ENCODE peak calls at places on chromosomes 12 and 14, in eight cellular contexts. P, R, K, Z, D, E, B and O are unnamed samples.

GRCh38 chr12:118981285-118982201 is at the start of gene SRRM4:
- DNase-seq in P (no peak), R (no peak), K (peak), Z (no peak), D (peak), E (no peak), B (peak), O (no peak)

GRCh38 chr12:52280319-52280795 is 5.9 kb downstream of the KRT86 start:
- DNase-seq in P (peak), R (peak), K (peak), Z (peak), D (peak), E (peak), B (peak), O (peak)

GRCh38 chr14:67934087-67934486 is 114.5 kb downstream of the RAD51B start:
- DNase-seq in P (no peak), R (no peak), K (peak), Z (peak), D (no peak), E (peak), B (peak), O (peak)

GRCh38 chr12:11621797-11622423 is 27.6 kb upstream of the ETV6 start:
- DNase-seq in P (no peak), R (no peak), K (peak), Z (peak), D (no peak), E (no peak), B (no peak), O (no peak)

GRCh38 chr14:75979641-75980422 is 2.0 kb downstream of the TGFB3 start:
- DNase-seq in P (no peak), R (no peak), K (no peak), Z (peak), D (no peak), E (no peak), B (no peak), O (no peak)

GRCh38 chr14:76870146-76870545 is 43.9 kb downstream of the LRRC74A start:
- DNase-seq in P (no peak), R (no peak), K (peak), Z (no peak), D (no peak), E (no peak), B (no peak), O (no peak)

GRCh38 chr14:54219281-54220121 is 177.3 kb upstream of the CDKN3 start:
- DNase-seq in P (no peak), R (no peak), K (no peak), Z (no peak), D (no peak), E (no peak), B (peak), O (peak)

GRCh38 chr14:91058017-91058675 is 2.3 kb downstream of the RPS6KA5 start:
- DNase-seq in P (no peak), R (no peak), K (no peak), Z (no peak), D (no peak), E (no peak), B (no peak), O (peak)

GRCh38 chr12:74515849-74516248 is 21.8 kb upstream of the ATXN7L3B start:
- DNase-seq in P (no peak), R (no peak), K (no peak), Z (no peak), D (no peak), E (no peak), B (no peak), O (no peak)

GRCh38 chr14:69363055-69363454 is 35.0 kb downstream of the ERH start:
- DNase-seq in P (no peak), R (no peak), K (no peak), Z (no peak), D (no peak), E (peak), B (peak), O (peak)

GRCh38 chr14:69320581-69321365 is 60.8 kb downstream of the GALNT16 start:
- DNase-seq in P (no peak), R (no peak), K (no peak), Z (no peak), D (no peak), E (no peak), B (no peak), O (no peak)

GRCh38 chr12:6582196-6582595 is 14.1 kb upstream of the NOP2 start:
- DNase-seq in P (no peak), R (no peak), K (peak), Z (no peak), D (no peak), E (no peak), B (no peak), O (no peak)

GRCh38 chr14:45085004-45085403 is 1.1 kb downstream of the PRPF39 start:
- DNase-seq in P (no peak), R (no peak), K (peak), Z (no peak), D (no peak), E (no peak), B (peak), O (peak)

GRCh38 chr14:58865520-58866281 is 227.9 kb downstream of the DACT1 start:
- DNase-seq in P (no peak), R (no peak), K (no peak), Z (no peak), D (no peak), E (peak), B (no peak), O (peak)

GRCh38 chr14:99876406-99876805 is 83.2 kb downstream of the EML1 start:
- DNase-seq in P (no peak), R (no peak), K (no peak), Z (no peak), D (no peak), E (no peak), B (no peak), O (no peak)

GRCh38 chr12:100737168-100737567 is 57.4 kb upstream of the ANO4 start:
- DNase-seq in P (no peak), R (no peak), K (no peak), Z (no peak), D (no peak), E (no peak), B (no peak), O (no peak)

GRCh38 chr14:100762089-100762515 is 35.4 kb downstream of the DLK1 start:
- DNase-seq in P (no peak), R (no peak), K (peak), Z (no peak), D (no peak), E (no peak), B (no peak), O (peak)

GRCh38 chr14:93957751-93958566 is 18.4 kb downstream of the ASB2 start:
- DNase-seq in P (no peak), R (no peak), K (peak), Z (no peak), D (no peak), E (no peak), B (no peak), O (no peak)

GRCh38 chr14:93017341-93017797 is 94.4 kb downstream of the CHGA start:
- DNase-seq in P (no peak), R (no peak), K (no peak), Z (no peak), D (no peak), E (no peak), B (no peak), O (no peak)

GRCh38 chr12:94710933-94711332 is 60.6 kb upstream of the TMCC3 start:
- DNase-seq in P (peak), R (no peak), K (peak), Z (peak), D (no peak), E (no peak), B (no peak), O (peak)

GRCh38 chr12:49061157-49061650 is 610 bp upstream of the KMT2D start:
- DNase-seq in P (no peak), R (no peak), K (no peak), Z (no peak), D (no peak), E (no peak), B (peak), O (no peak)

GRCh38 chr14:101037021-101037817 is 133.7 kb upstream of the RTL1 start:
- DNase-seq in P (no peak), R (no peak), K (no peak), Z (no peak), D (no peak), E (no peak), B (no peak), O (no peak)

GRCh38 chr14:95313707-95314106 is 6.0 kb downstream of the CLMN start:
- DNase-seq in P (peak), R (peak), K (peak), Z (peak), D (peak), E (peak), B (peak), O (peak)

GRCh38 chr14:67705211-67705610 is 3.5 kb downstream of the RDH12 start:
- DNase-seq in P (no peak), R (no peak), K (no peak), Z (no peak), D (no peak), E (no peak), B (no peak), O (no peak)

GRCh38 chr12:6235499-6235898 is 35.3 kb downstream of the CD9 start:
- DNase-seq in P (no peak), R (no peak), K (no peak), Z (peak), D (peak), E (no peak), B (peak), O (no peak)

GRCh38 chr12:4031703-4032291 is 158.6 kb upstream of the PARP11 start:
- DNase-seq in P (peak), R (peak), K (no peak), Z (peak), D (peak), E (no peak), B (peak), O (peak)

GRCh38 chr14:90274808-90275454 is 18.6 kb downstream of the PSMC1 start:
- DNase-seq in P (no peak), R (peak), K (peak), Z (no peak), D (no peak), E (peak), B (no peak), O (peak)

GRCh38 chr14:77278461-77279230 is 7.6 kb upstream of the NGB start:
- DNase-seq in P (no peak), R (no peak), K (no peak), Z (no peak), D (no peak), E (no peak), B (no peak), O (no peak)

GRCh38 chr12:111428728-111429175 is 23.0 kb downstream of the SH2B3 start:
- DNase-seq in P (no peak), R (peak), K (peak), Z (peak), D (peak), E (no peak), B (no peak), O (no peak)

GRCh38 chr12:48917857-48918537 is 7.3 kb downstream of the FKBP11 start:
- DNase-seq in P (no peak), R (no peak), K (peak), Z (peak), D (no peak), E (no peak), B (no peak), O (peak)

GRCh38 chr12:104358353-104359003 is 54.9 kb downstream of the EID3 start:
- DNase-seq in P (peak), R (peak), K (peak), Z (peak), D (peak), E (peak), B (peak), O (no peak)

GRCh38 chr14:71244341-71244740 is 337.1 kb downstream of the PCNX1 start:
- DNase-seq in P (no peak), R (no peak), K (no peak), Z (no peak), D (no peak), E (peak), B (peak), O (peak)

GRCh38 chr12:15956010-15956409 is 44.9 kb downstream of the DERA start:
- DNase-seq in P (no peak), R (no peak), K (no peak), Z (no peak), D (no peak), E (no peak), B (no peak), O (no peak)

GRCh38 chr12:15956413-15957185 is 45.5 kb downstream of the DERA start:
- DNase-seq in P (no peak), R (no peak), K (no peak), Z (no peak), D (no peak), E (no peak), B (peak), O (no peak)
- H3K4me3 ChIP-seq in P (no peak), R (no peak), K (no peak), Z (no peak), D (no peak), E (no peak), B (no peak), O (no peak)

GRCh38 chr12:1532796-1533195 is 61.6 kb downstream of the FBXL14 start:
- DNase-seq in P (no peak), R (no peak), K (no peak), Z (no peak), D (no peak), E (no peak), B (no peak), O (peak)
- H3K4me3 ChIP-seq in P (peak), R (no peak), K (no peak), Z (no peak), D (no peak), E (peak), B (no peak), O (peak)

GRCh38 chr12:126727656-126728055 is 1539.3 kb upstream of the TMEM132C start:
- DNase-seq in P (no peak), R (no peak), K (no peak), Z (no peak), D (no peak), E (no peak), B (peak), O (no peak)

GRCh38 chr12:126727218-126727601 is 1539.8 kb upstream of the TMEM132C start:
- DNase-seq in P (no peak), R (no peak), K (no peak), Z (no peak), D (no peak), E (no peak), B (no peak), O (no peak)

GRCh38 chr12:126726481-126727217 is 1540.3 kb upstream of the TMEM132C start:
- DNase-seq in P (no peak), R (no peak), K (no peak), Z (no peak), D (no peak), E (no peak), B (no peak), O (no peak)
- H3K4me3 ChIP-seq in P (no peak), R (no peak), K (no peak), Z (no peak), D (no peak), E (no peak), B (no peak), O (no peak)

DNA sequence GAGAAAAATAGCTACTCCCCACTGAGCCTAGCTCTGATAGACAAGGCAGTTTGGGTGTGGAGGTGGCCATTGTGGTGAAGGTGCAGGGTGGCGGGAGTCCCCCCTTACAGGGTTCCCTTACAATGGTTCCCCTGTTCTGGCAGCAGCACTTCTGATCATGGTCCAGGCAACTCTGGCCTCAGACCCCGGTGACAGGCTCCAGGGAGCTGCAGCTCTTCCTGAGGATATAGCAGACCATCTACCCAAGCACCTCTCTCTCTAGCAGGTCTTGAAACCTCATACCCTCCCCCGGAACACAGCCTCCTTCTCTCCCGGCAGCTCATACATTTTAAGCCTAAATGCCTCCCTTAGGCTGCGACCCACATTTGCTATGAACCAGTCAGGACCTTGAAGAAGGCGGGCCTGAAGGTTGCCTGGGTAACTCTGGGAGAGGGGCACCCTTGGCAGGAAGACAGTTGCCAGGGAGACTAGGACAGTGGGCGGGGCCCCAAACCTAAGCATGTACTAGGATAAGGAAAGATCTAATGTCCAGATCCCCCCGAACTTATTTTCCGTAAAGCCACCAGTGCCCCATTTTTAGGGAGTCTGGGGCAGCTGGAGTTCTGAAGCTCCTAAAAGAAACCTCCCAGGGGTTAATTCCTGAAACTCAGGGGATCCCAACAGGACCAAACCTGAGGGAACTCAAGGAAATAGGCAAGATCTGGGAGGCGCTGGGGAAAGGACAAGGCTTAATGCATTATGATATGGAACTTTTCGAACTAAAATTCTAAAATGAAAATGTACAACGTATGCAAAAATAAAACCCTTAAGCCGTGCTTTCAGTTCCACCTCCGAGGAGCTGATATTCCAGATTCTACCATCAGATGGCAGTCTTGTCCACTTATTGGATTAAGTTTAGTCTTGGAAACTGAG is 4.6 kb upstream of the GDF11 start:
- DNase-seq in P (peak), R (peak), K (peak), Z (peak), D (peak), E (peak), B (peak), O (peak)
- H3K4me3 ChIP-seq in P (peak), R (peak), K (peak), Z (peak), D (peak), E (peak), B (peak), O (peak)

GRCh38 chr12:54355104-54355815 is 9.0 kb downstream of the GPR84 start:
- DNase-seq in P (no peak), R (no peak), K (no peak), Z (no peak), D (no peak), E (no peak), B (no peak), O (no peak)

GRCh38 chr12:54352022-54352531 is 12.2 kb downstream of the GPR84 start:
- DNase-seq in P (no peak), R (peak), K (no peak), Z (peak), D (peak), E (peak), B (peak), O (peak)

GRCh38 chr12:54356228-54356627 is 8.1 kb downstream of the GPR84 start:
- DNase-seq in P (no peak), R (no peak), K (no peak), Z (no peak), D (no peak), E (no peak), B (no peak), O (no peak)

GRCh38 chr12:54350743-54351142 is 13.5 kb downstream of the GPR84 start:
- DNase-seq in P (no peak), R (no peak), K (no peak), Z (no peak), D (no peak), E (no peak), B (no peak), O (no peak)

GRCh38 chr12:54352891-54353874 is 11.1 kb downstream of the GPR84 start:
- DNase-seq in P (no peak), R (no peak), K (no peak), Z (no peak), D (no peak), E (peak), B (peak), O (peak)
- H3K4me3 ChIP-seq in P (no peak), R (no peak), K (no peak), Z (no peak), D (no peak), E (peak), B (no peak), O (peak)

DNA sequence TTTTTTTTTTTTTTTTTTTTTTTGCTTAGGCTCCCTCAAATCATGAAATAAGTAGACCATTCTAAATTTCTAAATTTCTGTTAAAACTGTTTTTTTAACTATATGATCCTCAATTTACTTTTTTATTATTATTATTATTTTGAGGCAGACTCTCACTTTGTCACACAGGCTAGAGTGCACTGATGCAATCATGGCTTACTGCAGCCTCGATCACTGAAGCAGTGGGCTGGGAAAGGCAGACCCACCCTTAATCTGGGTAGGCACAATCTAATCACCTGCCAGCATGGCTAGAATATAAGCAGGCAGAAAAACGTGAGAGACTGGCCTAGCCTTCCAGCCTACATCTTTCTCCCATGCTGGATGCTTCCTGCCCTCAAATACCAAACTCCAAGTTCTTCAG is 2.4 kb downstream of the ERO1A start:
- DNase-seq in P (no peak), R (no peak), K (no peak), Z (no peak), D (no peak), E (no peak), B (no peak), O (no peak)
- H3K4me3 ChIP-seq in P (no peak), R (no peak), K (no peak), Z (no peak), D (no peak), E (no peak), B (no peak), O (no peak)